ENCODE peak calls at places on chromosomes 6 and 20, in five cellular contexts. One of them, this sample, is unnamed.

GRCh38 chr6:31114540-31114876 is at the start of gene PSORS1C1:
- DNase-seq in foreskin fibroblast: peak
- DNase-seq in choroid plexus epithelial cell: peak
- DNase-seq in ovary: peak
- DNase-seq in SK-N-SH: no peak
- DNase-seq in this sample: peak

GRCh38 chr20:52318601-52319000 is 127.0 kb upstream of the ZFP64 start:
- DNase-seq in foreskin fibroblast: no peak
- DNase-seq in choroid plexus epithelial cell: no peak
- DNase-seq in ovary: no peak
- DNase-seq in SK-N-SH: no peak
- DNase-seq in this sample: no peak

GRCh38 chr6:31870385-31870921 is 7.8 kb upstream of the NEU1 start:
- DNase-seq in foreskin fibroblast: no peak
- DNase-seq in ovary: no peak
- DNase-seq in SK-N-SH: no peak
- DNase-seq in choroid plexus epithelial cell: no peak
- DNase-seq in this sample: no peak

GRCh38 chr6:39280247-39280731 is 33.9 kb downstream of the KCNK17 start:
- DNase-seq in ovary: no peak
- DNase-seq in foreskin fibroblast: peak
- DNase-seq in choroid plexus epithelial cell: no peak
- DNase-seq in SK-N-SH: no peak
- DNase-seq in this sample: peak

GRCh38 chr6:8069887-8070286 is 5.7 kb upstream of the BLOC1S5 start:
- DNase-seq in SK-N-SH: no peak
- DNase-seq in ovary: no peak
- DNase-seq in choroid plexus epithelial cell: no peak
- DNase-seq in foreskin fibroblast: no peak
- DNase-seq in this sample: no peak

GRCh38 chr6:132764370-132764769 is 6.7 kb upstream of the VNN2 start:
- DNase-seq in ovary: no peak
- DNase-seq in foreskin fibroblast: peak
- DNase-seq in SK-N-SH: no peak
- DNase-seq in choroid plexus epithelial cell: peak
- DNase-seq in this sample: peak

GRCh38 chr6:131885237-131885636 is 65.9 kb downstream of the CCN2 start:
- DNase-seq in choroid plexus epithelial cell: no peak
- DNase-seq in foreskin fibroblast: no peak
- DNase-seq in SK-N-SH: no peak
- DNase-seq in ovary: no peak
- DNase-seq in this sample: no peak

GRCh38 chr6:126307859-126308258 is 32.1 kb upstream of the CENPW start:
- DNase-seq in foreskin fibroblast: peak
- DNase-seq in SK-N-SH: peak
- DNase-seq in ovary: no peak
- DNase-seq in choroid plexus epithelial cell: peak
- DNase-seq in this sample: peak

GRCh38 chr20:24164360-24164759 is 175.8 kb upstream of the GGTLC1 start:
- DNase-seq in choroid plexus epithelial cell: peak
- DNase-seq in SK-N-SH: peak
- DNase-seq in ovary: no peak
- DNase-seq in foreskin fibroblast: peak
- DNase-seq in this sample: no peak

GRCh38 chr20:37518606-37519507 is 2.2 kb upstream of the NNAT start:
- DNase-seq in ovary: peak
- DNase-seq in SK-N-SH: no peak
- DNase-seq in choroid plexus epithelial cell: peak
- DNase-seq in foreskin fibroblast: no peak
- DNase-seq in this sample: no peak

GRCh38 chr6:37372116-37372515 is 18.3 kb downstream of the RNF8 start:
- DNase-seq in SK-N-SH: no peak
- DNase-seq in foreskin fibroblast: no peak
- DNase-seq in ovary: no peak
- DNase-seq in choroid plexus epithelial cell: peak
- DNase-seq in this sample: no peak

GRCh38 chr6:46347669-46348068 is 143.6 kb downstream of the RCAN2 start:
- DNase-seq in SK-N-SH: no peak
- DNase-seq in ovary: no peak
- DNase-seq in choroid plexus epithelial cell: peak
- DNase-seq in foreskin fibroblast: no peak
- DNase-seq in this sample: no peak

GRCh38 chr6:47278545-47278944 is 31.2 kb downstream of the TNFRSF21 start:
- DNase-seq in foreskin fibroblast: peak
- DNase-seq in ovary: no peak
- DNase-seq in choroid plexus epithelial cell: peak
- DNase-seq in SK-N-SH: no peak
- DNase-seq in this sample: peak

GRCh38 chr6:123527406-123527805 is 109.3 kb downstream of the TRDN start:
- DNase-seq in SK-N-SH: no peak
- DNase-seq in choroid plexus epithelial cell: no peak
- DNase-seq in ovary: no peak
- DNase-seq in foreskin fibroblast: no peak
- DNase-seq in this sample: peak

GRCh38 chr20:47432251-47433210 is 69.2 kb upstream of the NCOA3 start:
- DNase-seq in SK-N-SH: no peak
- DNase-seq in foreskin fibroblast: peak
- DNase-seq in choroid plexus epithelial cell: no peak
- DNase-seq in ovary: no peak
- DNase-seq in this sample: peak

GRCh38 chr6:34414999-34415858 is 10.6 kb downstream of the RPS10 start:
- DNase-seq in SK-N-SH: peak
- DNase-seq in ovary: no peak
- DNase-seq in foreskin fibroblast: peak
- DNase-seq in choroid plexus epithelial cell: peak
- DNase-seq in this sample: peak

GRCh38 chr6:74755748-74756147 is 450.1 kb downstream of the COL12A1 start:
- DNase-seq in ovary: no peak
- DNase-seq in choroid plexus epithelial cell: peak
- DNase-seq in SK-N-SH: no peak
- DNase-seq in foreskin fibroblast: no peak
- DNase-seq in this sample: no peak

GRCh38 chr20:24981750-24982149 is 10.8 kb downstream of the APMAP start:
- DNase-seq in foreskin fibroblast: no peak
- DNase-seq in ovary: no peak
- DNase-seq in choroid plexus epithelial cell: no peak
- DNase-seq in SK-N-SH: no peak
- DNase-seq in this sample: no peak

GRCh38 chr6:142953373-142954273 is 8.6 kb upstream of the HIVEP2 start:
- DNase-seq in foreskin fibroblast: no peak
- DNase-seq in choroid plexus epithelial cell: no peak
- DNase-seq in ovary: no peak
- DNase-seq in SK-N-SH: no peak
- DNase-seq in this sample: no peak

GRCh38 chr6:35251949-35252348 is 7.6 kb upstream of the ZNF76 start:
- DNase-seq in choroid plexus epithelial cell: no peak
- DNase-seq in SK-N-SH: no peak
- DNase-seq in foreskin fibroblast: no peak
- DNase-seq in ovary: no peak
- DNase-seq in this sample: no peak

GRCh38 chr6:13383280-13384163 is 55.2 kb upstream of the TBC1D7 start:
- DNase-seq in choroid plexus epithelial cell: peak
- DNase-seq in foreskin fibroblast: no peak
- DNase-seq in ovary: no peak
- DNase-seq in SK-N-SH: no peak
- DNase-seq in this sample: peak
- TF ChIP-seq CTCF in choroid plexus epithelial cell: peak
- TF ChIP-seq CTCF in foreskin fibroblast: peak
- TF ChIP-seq CTCF in ovary: no peak
- TF ChIP-seq CTCF in SK-N-SH: no peak
- TF ChIP-seq CTCF in this sample: no peak

DNA sequence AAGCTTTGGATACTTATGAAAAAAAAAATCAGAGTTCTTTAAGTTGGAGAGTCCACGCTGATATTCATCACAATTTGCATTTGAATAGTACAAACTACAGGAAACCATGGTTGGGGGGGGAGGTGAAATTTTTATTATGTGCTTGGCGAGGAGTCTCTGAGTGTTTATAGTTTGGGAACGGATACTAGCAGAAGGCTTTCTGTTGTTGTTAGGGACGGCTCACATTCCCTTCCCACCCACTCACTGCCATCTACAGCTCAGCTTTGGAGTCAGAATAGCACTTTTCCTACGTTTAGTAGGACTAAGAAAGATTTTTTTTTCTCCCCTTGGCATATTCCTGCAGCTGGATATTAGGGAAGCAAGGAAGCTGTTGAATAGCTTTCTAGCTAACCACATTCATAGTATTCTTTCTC is 235.0 kb upstream of the ZNF217 start:
- DNase-seq in SK-N-SH: no peak
- DNase-seq in choroid plexus epithelial cell: peak
- DNase-seq in ovary: no peak
- DNase-seq in foreskin fibroblast: peak
- DNase-seq in this sample: peak
- H3K4me3 ChIP-seq in SK-N-SH: peak
- H3K4me3 ChIP-seq in choroid plexus epithelial cell: peak
- H3K4me3 ChIP-seq in ovary: peak
- H3K4me3 ChIP-seq in foreskin fibroblast: peak
- H3K4me3 ChIP-seq in this sample: peak

GRCh38 chr20:19760371-19760721 is 2.3 kb downstream of the RIN2 start:
- DNase-seq in choroid plexus epithelial cell: no peak
- DNase-seq in foreskin fibroblast: no peak
- DNase-seq in SK-N-SH: no peak
- DNase-seq in ovary: no peak
- DNase-seq in this sample: no peak

GRCh38 chr20:19757487-19757972 is 528 bp upstream of the RIN2 start:
- DNase-seq in SK-N-SH: peak
- DNase-seq in foreskin fibroblast: peak
- DNase-seq in choroid plexus epithelial cell: peak
- DNase-seq in ovary: peak
- DNase-seq in this sample: peak

GRCh38 chr20:19757973-19758887 is at the start of gene RIN2:
- DNase-seq in ovary: peak
- DNase-seq in choroid plexus epithelial cell: peak
- DNase-seq in SK-N-SH: peak
- DNase-seq in foreskin fibroblast: peak
- DNase-seq in this sample: peak

GRCh38 chr20:19758888-19759331 is 852 bp downstream of the RIN2 start:
- DNase-seq in SK-N-SH: peak
- DNase-seq in foreskin fibroblast: peak
- DNase-seq in choroid plexus epithelial cell: peak
- DNase-seq in ovary: peak
- DNase-seq in this sample: peak

GRCh38 chr20:19756756-19757486 is 1.1 kb upstream of the RIN2 start:
- DNase-seq in ovary: no peak
- DNase-seq in foreskin fibroblast: no peak
- DNase-seq in choroid plexus epithelial cell: no peak
- DNase-seq in SK-N-SH: no peak
- DNase-seq in this sample: no peak
- TF ChIP-seq CTCF in ovary: no peak
- TF ChIP-seq CTCF in foreskin fibroblast: no peak
- TF ChIP-seq CTCF in choroid plexus epithelial cell: no peak
- TF ChIP-seq CTCF in SK-N-SH: no peak
- TF ChIP-seq CTCF in this sample: no peak

GRCh38 chr6:100271202-100271601 is 193.5 kb downstream of the SIM1 start:
- DNase-seq in ovary: no peak
- DNase-seq in foreskin fibroblast: no peak
- DNase-seq in SK-N-SH: no peak
- DNase-seq in choroid plexus epithelial cell: no peak
- DNase-seq in this sample: no peak
- H3K4me3 ChIP-seq in ovary: no peak
- H3K4me3 ChIP-seq in foreskin fibroblast: no peak
- H3K4me3 ChIP-seq in SK-N-SH: no peak
- H3K4me3 ChIP-seq in choroid plexus epithelial cell: no peak
- H3K4me3 ChIP-seq in this sample: no peak

DNA sequence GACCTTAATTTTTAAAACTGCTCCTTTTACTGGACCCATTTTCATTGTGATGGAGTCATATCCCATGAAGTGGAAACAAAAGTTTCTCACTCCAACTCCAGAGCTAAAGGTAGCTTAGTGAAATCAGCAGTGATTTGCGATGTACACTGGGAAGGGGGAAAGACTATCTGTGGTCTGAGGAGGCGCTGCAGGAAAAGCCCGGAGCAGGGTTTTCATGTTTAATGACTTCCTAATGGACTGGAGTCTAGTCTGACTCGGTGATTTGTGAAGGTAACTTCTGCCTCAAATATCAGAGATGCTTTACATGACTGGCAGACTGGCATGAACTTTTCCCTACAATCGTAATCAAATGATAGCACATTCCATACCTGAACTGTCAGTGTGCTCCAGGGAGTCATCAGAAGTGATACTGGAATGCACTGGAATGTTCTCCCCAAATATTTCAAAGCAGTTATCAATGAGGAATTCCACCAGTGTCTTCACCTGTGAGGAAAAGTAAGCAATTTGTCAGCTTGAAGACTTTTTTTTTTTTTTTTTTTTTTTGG is 7.0 kb downstream of the TAGAP start:
- DNase-seq in ovary: no peak
- DNase-seq in foreskin fibroblast: no peak
- DNase-seq in SK-N-SH: no peak
- DNase-seq in choroid plexus epithelial cell: no peak
- DNase-seq in this sample: no peak
- TF ChIP-seq CTCF in ovary: no peak
- TF ChIP-seq CTCF in foreskin fibroblast: no peak
- TF ChIP-seq CTCF in SK-N-SH: no peak
- TF ChIP-seq CTCF in choroid plexus epithelial cell: no peak
- TF ChIP-seq CTCF in this sample: no peak

GRCh38 chr6:53235508-53235907 is 86.9 kb upstream of the GCM1 start:
- DNase-seq in foreskin fibroblast: no peak
- DNase-seq in choroid plexus epithelial cell: no peak
- DNase-seq in ovary: no peak
- DNase-seq in SK-N-SH: no peak
- DNase-seq in this sample: no peak
- H3K4me3 ChIP-seq in foreskin fibroblast: no peak
- H3K4me3 ChIP-seq in choroid plexus epithelial cell: no peak
- H3K4me3 ChIP-seq in ovary: no peak
- H3K4me3 ChIP-seq in SK-N-SH: no peak
- H3K4me3 ChIP-seq in this sample: no peak

GRCh38 chr6:116631379-116631990 is 15.2 kb downstream of the RSPH4A start:
- DNase-seq in choroid plexus epithelial cell: no peak
- DNase-seq in foreskin fibroblast: no peak
- DNase-seq in ovary: peak
- DNase-seq in SK-N-SH: no peak
- DNase-seq in this sample: no peak

GRCh38 chr6:116629467-116630063 is 13.3 kb downstream of the RSPH4A start:
- DNase-seq in choroid plexus epithelial cell: no peak
- DNase-seq in foreskin fibroblast: no peak
- DNase-seq in SK-N-SH: no peak
- DNase-seq in ovary: no peak
- DNase-seq in this sample: no peak

DNA sequence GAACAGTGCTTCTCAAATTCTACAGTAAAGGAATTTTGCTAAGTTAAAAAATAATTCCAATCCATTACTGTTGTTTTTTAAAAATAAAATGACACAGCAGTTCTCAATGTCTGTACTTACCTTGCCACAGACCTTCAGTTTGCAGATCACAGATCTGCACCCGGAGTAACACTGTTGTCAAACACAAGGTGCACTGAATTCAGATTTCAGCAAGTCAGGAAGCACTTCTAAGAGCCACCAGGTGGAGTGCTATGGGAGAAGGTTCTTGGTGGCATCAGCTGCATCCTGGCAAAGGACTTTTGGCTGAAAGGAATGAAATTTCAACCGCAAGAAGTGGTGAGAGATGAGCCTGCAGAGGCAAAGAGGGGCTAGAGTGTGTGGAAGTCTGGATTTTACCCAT is 17.4 kb downstream of the RSPH4A start:
- DNase-seq in choroid plexus epithelial cell: peak
- DNase-seq in ovary: no peak
- DNase-seq in foreskin fibroblast: peak
- DNase-seq in SK-N-SH: peak
- DNase-seq in this sample: peak
- TF ChIP-seq CTCF in choroid plexus epithelial cell: peak
- TF ChIP-seq CTCF in ovary: no peak
- TF ChIP-seq CTCF in foreskin fibroblast: peak
- TF ChIP-seq CTCF in SK-N-SH: peak
- TF ChIP-seq CTCF in this sample: no peak

GRCh38 chr6:168088161-168089106 is 9.4 kb upstream of the FRMD1 start:
- DNase-seq in ovary: peak
- DNase-seq in foreskin fibroblast: no peak
- DNase-seq in SK-N-SH: no peak
- DNase-seq in choroid plexus epithelial cell: peak
- DNase-seq in this sample: peak
- H3K4me3 ChIP-seq in ovary: no peak
- H3K4me3 ChIP-seq in foreskin fibroblast: no peak
- H3K4me3 ChIP-seq in SK-N-SH: no peak
- H3K4me3 ChIP-seq in choroid plexus epithelial cell: no peak
- H3K4me3 ChIP-seq in this sample: no peak

This sample was measured in fibroblast of mammary gland.